ENCODE peak calls at places on chromosomes 12 and 14, in four cellular contexts. One of them, this sample, is unnamed.

GRCh38 chr12:34604631-34605509 is 582.6 kb downstream of the ALG10 start:
- DNase-seq in A549: no peak
- DNase-seq in K562: peak
- DNase-seq in H1: no peak
- DNase-seq in this sample: no peak

GRCh38 chr12:58815235-58815634 is 105.1 kb downstream of the LRIG3 start:
- DNase-seq in A549: no peak
- DNase-seq in K562: no peak
- DNase-seq in H1: no peak
- DNase-seq in this sample: no peak

GRCh38 chr12:27554421-27555186 is 30.6 kb downstream of the PPFIBP1 start:
- DNase-seq in A549: no peak
- DNase-seq in K562: no peak
- DNase-seq in H1: no peak
- DNase-seq in this sample: no peak

GRCh38 chr12:76644950-76645349 is 85.4 kb upstream of the OSBPL8 start:
- DNase-seq in A549: no peak
- DNase-seq in K562: no peak
- DNase-seq in H1: no peak
- DNase-seq in this sample: no peak

GRCh38 chr14:89247457-89248122 is 169.4 kb downstream of the FOXN3 start:
- DNase-seq in A549: no peak
- DNase-seq in K562: no peak
- DNase-seq in H1: no peak
- DNase-seq in this sample: peak

GRCh38 chr14:30243805-30244204 is 315.2 kb upstream of the G2E3 start:
- DNase-seq in A549: no peak
- DNase-seq in K562: no peak
- DNase-seq in H1: no peak
- DNase-seq in this sample: no peak

GRCh38 chr12:121240484-121241202 is 30.7 kb downstream of the P2RX4 start:
- DNase-seq in A549: no peak
- DNase-seq in K562: peak
- DNase-seq in H1: no peak
- DNase-seq in this sample: no peak

GRCh38 chr14:104461676-104462443 is 117.7 kb upstream of the C14orf180 start:
- DNase-seq in A549: no peak
- DNase-seq in K562: no peak
- DNase-seq in H1: no peak
- DNase-seq in this sample: no peak

GRCh38 chr14:103698380-103699260 is 16.6 kb downstream of the XRCC3 start:
- DNase-seq in A549: no peak
- DNase-seq in K562: no peak
- DNase-seq in H1: no peak
- DNase-seq in this sample: no peak

GRCh38 chr12:10829994-10830393 is 3.8 kb upstream of the TAS2R10 start:
- DNase-seq in A549: no peak
- DNase-seq in K562: no peak
- DNase-seq in H1: no peak
- DNase-seq in this sample: peak

GRCh38 chr12:58583541-58583940 is 336.8 kb downstream of the LRIG3 start:
- DNase-seq in A549: no peak
- DNase-seq in K562: no peak
- DNase-seq in H1: no peak
- DNase-seq in this sample: no peak

GRCh38 chr12:42502671-42503070 is 86.9 kb downstream of the PRICKLE1 start:
- DNase-seq in A549: no peak
- DNase-seq in K562: no peak
- DNase-seq in H1: no peak
- DNase-seq in this sample: no peak

GRCh38 chr12:42498549-42499247 is 90.8 kb downstream of the PRICKLE1 start:
- DNase-seq in A549: no peak
- DNase-seq in K562: no peak
- DNase-seq in H1: no peak
- DNase-seq in this sample: no peak

GRCh38 chr12:42492267-42492666 is 97.3 kb downstream of the PRICKLE1 start:
- DNase-seq in A549: no peak
- DNase-seq in K562: no peak
- DNase-seq in H1: no peak
- DNase-seq in this sample: no peak

GRCh38 chr12:42495244-42495643 is 94.3 kb downstream of the PRICKLE1 start:
- DNase-seq in A549: no peak
- DNase-seq in K562: no peak
- DNase-seq in H1: no peak
- DNase-seq in this sample: no peak

GRCh38 chr12:42496886-42497285 is 92.7 kb downstream of the PRICKLE1 start:
- DNase-seq in A549: no peak
- DNase-seq in K562: no peak
- DNase-seq in H1: no peak
- DNase-seq in this sample: no peak
- TF ChIP-seq RNF2 in A549: no peak
- TF ChIP-seq RNF2 in K562: no peak
- TF ChIP-seq RNF2 in H1: no peak
- TF ChIP-seq RNF2 in this sample: no peak

GRCh38 chr12:90338365-90338764 is 616.6 kb downstream of the CCER1 start:
- DNase-seq in A549: no peak
- DNase-seq in K562: no peak
- DNase-seq in H1: no peak
- DNase-seq in this sample: no peak

GRCh38 chr12:90343966-90344365 is 611.0 kb downstream of the CCER1 start:
- DNase-seq in A549: no peak
- DNase-seq in K562: no peak
- DNase-seq in H1: no peak
- DNase-seq in this sample: no peak

GRCh38 chr12:90342081-90342480 is 612.9 kb downstream of the CCER1 start:
- DNase-seq in A549: no peak
- DNase-seq in K562: no peak
- DNase-seq in H1: no peak
- DNase-seq in this sample: no peak

GRCh38 chr12:90337018-90337417 is 618.0 kb downstream of the CCER1 start:
- DNase-seq in A549: no peak
- DNase-seq in K562: no peak
- DNase-seq in H1: no peak
- DNase-seq in this sample: no peak

GRCh38 chr12:90339837-90340236 is 615.1 kb downstream of the CCER1 start:
- DNase-seq in A549: no peak
- DNase-seq in K562: no peak
- DNase-seq in H1: no peak
- DNase-seq in this sample: no peak
- TF ChIP-seq RNF2 in A549: no peak
- TF ChIP-seq RNF2 in K562: no peak
- TF ChIP-seq RNF2 in H1: no peak
- TF ChIP-seq RNF2 in this sample: no peak

GRCh38 chr12:50618864-50619609 is 114.3 kb downstream of the DIP2B start:
- DNase-seq in A549: no peak
- DNase-seq in K562: no peak
- DNase-seq in H1: no peak
- DNase-seq in this sample: no peak
- TF ChIP-seq RNF2 in A549: no peak
- TF ChIP-seq RNF2 in K562: no peak
- TF ChIP-seq RNF2 in H1: no peak
- TF ChIP-seq RNF2 in this sample: no peak

DNA sequence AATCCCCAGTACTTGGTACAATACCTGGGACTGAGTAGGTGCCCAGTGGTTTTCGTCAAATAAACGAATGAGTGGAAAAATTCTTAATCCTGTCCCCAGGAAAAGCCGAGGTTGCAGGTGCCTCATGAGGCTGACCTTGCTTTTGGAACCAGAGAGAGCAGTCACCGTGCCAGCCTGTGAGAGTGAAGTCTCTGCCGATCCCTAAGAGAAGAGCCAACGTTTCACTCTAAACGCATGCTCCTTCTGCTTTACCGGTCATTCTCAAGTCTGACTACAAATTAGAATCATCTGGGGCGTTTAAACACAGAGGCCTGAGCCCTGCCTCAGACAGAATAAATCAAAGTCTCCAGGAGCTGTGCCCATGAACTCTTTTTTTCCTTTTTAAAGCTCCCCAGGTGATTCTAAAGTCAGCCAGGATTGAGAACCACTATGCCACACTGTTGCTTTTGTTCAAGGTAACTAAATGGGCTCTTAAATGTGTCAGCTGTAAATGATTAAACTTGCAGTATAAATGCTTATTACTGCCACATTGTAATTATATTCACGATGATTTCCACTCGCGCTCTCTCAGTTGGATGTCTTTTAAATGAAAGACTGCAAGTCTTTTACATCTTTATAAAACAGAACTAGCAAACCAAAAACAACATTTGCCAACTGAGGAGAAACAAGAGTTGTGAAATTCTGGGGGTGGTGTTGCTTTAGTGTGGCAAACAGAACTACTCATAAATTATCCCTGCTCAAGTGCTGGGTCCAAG is 26.9 kb downstream of the TCP11L2 start:
- DNase-seq in A549: no peak
- DNase-seq in K562: no peak
- DNase-seq in H1: no peak
- DNase-seq in this sample: no peak
- TF ChIP-seq RNF2 in A549: no peak
- TF ChIP-seq RNF2 in K562: no peak
- TF ChIP-seq RNF2 in H1: no peak
- TF ChIP-seq RNF2 in this sample: no peak

DNA sequence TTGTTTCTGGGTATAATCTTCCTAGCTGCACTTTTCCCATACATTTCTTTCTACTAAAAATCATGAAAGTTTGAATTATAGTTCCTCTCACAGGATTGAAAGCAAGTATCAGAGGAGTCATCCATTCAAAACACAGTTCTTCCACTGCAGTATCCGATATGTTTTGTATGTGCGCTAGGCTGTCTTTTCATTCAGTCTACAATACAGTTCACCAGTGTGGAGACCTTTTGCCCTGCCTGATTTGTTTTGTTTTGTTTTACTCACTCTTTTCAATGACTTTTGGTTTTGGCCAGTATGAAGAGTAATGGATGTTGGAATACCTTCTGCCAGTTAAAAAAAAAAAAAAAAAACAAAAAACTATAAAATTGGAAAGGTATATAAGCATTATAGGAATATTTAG is 91.4 kb downstream of the FGD4 start:
- DNase-seq in A549: no peak
- DNase-seq in K562: no peak
- DNase-seq in H1: no peak
- DNase-seq in this sample: no peak
- TF ChIP-seq RNF2 in A549: no peak
- TF ChIP-seq RNF2 in K562: no peak
- TF ChIP-seq RNF2 in H1: no peak
- TF ChIP-seq RNF2 in this sample: no peak